ENCODE peak calls at places on chromosome 1, in four cellular contexts. C, G, S and Y are unnamed samples.
A peak's percentile ranks its signal among the peaks of the same experiment; 100 is the strongest.

GRCh38 chr1:52002038-52002917 is 11.8 kb upstream of the RAB3B start:
- DNase-seq in C (peak; percentile 58), G (peak; percentile 63), S (peak; percentile 85), Y (no peak)

GRCh38 chr1:232130815-232131474 is 499.0 kb downstream of the SIPA1L2 start:
- DNase-seq in C (no peak), G (no peak), S (no peak), Y (no peak)

GRCh38 chr1:51570063-51570720 is 46.7 kb upstream of the OSBPL9 start:
- DNase-seq in C (no peak), G (no peak), S (no peak), Y (no peak)

GRCh38 chr1:903305-903704 is 20.4 kb upstream of the SAMD11 start:
- DNase-seq in C (no peak), G (no peak), S (no peak), Y (no peak)

GRCh38 chr1:96987186-96987703 is 265.7 kb downstream of the PTBP2 start:
- DNase-seq in C (no peak), G (no peak), S (no peak), Y (no peak)

GRCh38 chr1:85366391-85366790 is 90.0 kb upstream of the BCL10 start:
- DNase-seq in C (no peak), G (no peak), S (peak; percentile 90), Y (no peak)

GRCh38 chr1:119937198-119937597 is 40.9 kb upstream of the ADAM30 start:
- DNase-seq in C (no peak), G (no peak), S (no peak), Y (no peak)

GRCh38 chr1:71269823-71270222 is 189.0 kb upstream of the ZRANB2 start:
- DNase-seq in C (no peak), G (no peak), S (no peak), Y (no peak)

GRCh38 chr1:207626972-207627337 is 18.0 kb upstream of the CR1L start:
- DNase-seq in C (no peak), G (no peak), S (no peak), Y (no peak)

GRCh38 chr1:61448934-61449368 is 276.0 kb downstream of the TM2D1 start:
- DNase-seq in C (peak; percentile 80), G (no peak), S (peak; percentile 20), Y (no peak)

GRCh38 chr1:54309631-54310366 is 96.4 kb downstream of the SSBP3 start:
- DNase-seq in C (no peak), G (no peak), S (no peak), Y (no peak)

GRCh38 chr1:169588785-169589485 is 2.7 kb upstream of the F5 start:
- DNase-seq in C (no peak), G (no peak), S (no peak), Y (no peak)

GRCh38 chr1:198716051-198716450 is 77.2 kb downstream of the PTPRC start:
- DNase-seq in C (no peak), G (no peak), S (no peak), Y (no peak)

GRCh38 chr1:35600593-35600992 is 27.5 kb downstream of the TFAP2E start:
- DNase-seq in C (no peak), G (no peak), S (no peak), Y (no peak)

GRCh38 chr1:248055261-248055660 is 8.6 kb downstream of the OR2L3 start:
- DNase-seq in C (no peak), G (no peak), S (no peak), Y (no peak)

GRCh38 chr1:47443530-47444316 is 5.9 kb downstream of the FOXD2 start:
- DNase-seq in C (no peak), G (no peak), S (no peak), Y (no peak)

GRCh38 chr1:28241633-28242241 is 5.8 kb downstream of the ATP5IF1 start:
- DNase-seq in C (no peak), G (no peak), S (no peak), Y (no peak)

GRCh38 chr1:113479713-113480676 is 89.7 kb downstream of the MAGI3 start:
- DNase-seq in C (no peak), G (no peak), S (peak; percentile 8), Y (no peak)

GRCh38 chr1:109482796-109483638 is 688 bp upstream of the ATXN7L2 start:
- DNase-seq in C (no peak), G (peak; percentile 50), S (peak; percentile 26), Y (no peak)

GRCh38 chr1:67652800-67653199 is 32.2 kb upstream of the GADD45A start:
- DNase-seq in C (no peak), G (no peak), S (peak; percentile 78), Y (no peak)

DNA sequence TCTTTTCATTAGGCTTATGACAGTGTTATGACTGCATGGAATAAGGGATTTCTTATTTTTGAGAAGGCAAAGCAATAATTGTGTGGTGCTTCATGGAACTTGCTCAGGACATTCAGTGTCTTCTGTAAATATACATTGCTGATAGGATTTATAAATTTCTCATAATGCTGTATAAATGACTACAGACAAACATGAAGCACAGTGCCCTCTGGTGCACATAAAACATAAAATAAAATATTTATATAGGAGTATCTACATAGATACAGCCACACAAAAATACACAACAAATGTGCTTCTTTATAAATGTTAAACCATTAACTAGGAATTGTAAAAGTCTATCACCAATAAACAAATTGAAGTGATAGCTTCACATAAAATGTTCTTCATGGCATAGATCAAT is 24.1 kb downstream of the BRINP3 start:
- DNase-seq in C (no peak), G (no peak), S (no peak), Y (no peak)
- TF ChIP-seq CTCF in C (no peak), G (no peak), S (peak; percentile 27), Y (no peak)

DNA sequence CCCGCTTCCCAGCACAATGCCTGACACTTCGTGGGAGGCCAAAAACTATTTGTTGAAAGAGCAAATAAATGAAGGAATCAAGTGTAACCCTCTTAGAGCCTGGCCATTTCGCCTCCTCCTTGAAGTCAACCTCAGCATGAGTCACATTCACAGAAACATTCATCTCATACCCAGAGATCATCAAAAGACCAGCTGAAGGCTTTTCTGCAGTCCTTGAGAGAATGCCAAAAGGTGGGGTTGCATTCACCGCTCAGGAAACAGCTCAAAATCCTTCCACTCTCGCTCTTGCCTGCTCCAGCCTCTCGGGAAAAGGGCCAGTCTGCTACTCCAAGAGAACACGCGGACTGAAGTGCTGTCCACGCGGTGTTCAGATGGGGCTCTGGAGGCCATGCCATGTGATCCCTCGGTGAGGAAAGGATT is 90.0 kb downstream of the VWA5B1 start:
- DNase-seq in C (no peak), G (no peak), S (peak; percentile 97), Y (no peak)
- TF ChIP-seq CTCF in C (no peak), G (no peak), S (no peak), Y (no peak)

DNA sequence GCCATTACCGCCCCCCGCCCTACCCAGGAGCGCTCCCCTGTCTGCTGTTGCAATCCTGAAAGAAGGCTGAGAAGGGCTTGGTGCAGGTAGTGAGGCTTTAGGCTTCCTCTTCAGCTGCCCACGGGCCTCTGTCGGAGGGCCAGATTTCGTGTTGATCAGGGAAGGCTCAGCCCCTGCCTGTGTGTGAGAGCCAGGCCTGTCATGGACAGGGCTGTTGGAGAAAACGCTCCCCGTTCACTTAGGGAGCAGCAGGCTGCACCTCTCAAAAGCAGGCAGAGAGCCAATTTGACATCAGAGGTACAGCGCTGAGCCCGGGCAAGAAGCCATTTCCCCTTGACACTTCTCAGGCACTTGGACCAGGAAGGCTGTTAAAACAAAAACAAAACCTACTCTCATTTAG is 19.0 kb downstream of the TEX35 start:
- DNase-seq in C (no peak), G (no peak), S (no peak), Y (no peak)
- TF ChIP-seq CTCF in C (no peak), G (no peak), S (no peak), Y (no peak)

DNA sequence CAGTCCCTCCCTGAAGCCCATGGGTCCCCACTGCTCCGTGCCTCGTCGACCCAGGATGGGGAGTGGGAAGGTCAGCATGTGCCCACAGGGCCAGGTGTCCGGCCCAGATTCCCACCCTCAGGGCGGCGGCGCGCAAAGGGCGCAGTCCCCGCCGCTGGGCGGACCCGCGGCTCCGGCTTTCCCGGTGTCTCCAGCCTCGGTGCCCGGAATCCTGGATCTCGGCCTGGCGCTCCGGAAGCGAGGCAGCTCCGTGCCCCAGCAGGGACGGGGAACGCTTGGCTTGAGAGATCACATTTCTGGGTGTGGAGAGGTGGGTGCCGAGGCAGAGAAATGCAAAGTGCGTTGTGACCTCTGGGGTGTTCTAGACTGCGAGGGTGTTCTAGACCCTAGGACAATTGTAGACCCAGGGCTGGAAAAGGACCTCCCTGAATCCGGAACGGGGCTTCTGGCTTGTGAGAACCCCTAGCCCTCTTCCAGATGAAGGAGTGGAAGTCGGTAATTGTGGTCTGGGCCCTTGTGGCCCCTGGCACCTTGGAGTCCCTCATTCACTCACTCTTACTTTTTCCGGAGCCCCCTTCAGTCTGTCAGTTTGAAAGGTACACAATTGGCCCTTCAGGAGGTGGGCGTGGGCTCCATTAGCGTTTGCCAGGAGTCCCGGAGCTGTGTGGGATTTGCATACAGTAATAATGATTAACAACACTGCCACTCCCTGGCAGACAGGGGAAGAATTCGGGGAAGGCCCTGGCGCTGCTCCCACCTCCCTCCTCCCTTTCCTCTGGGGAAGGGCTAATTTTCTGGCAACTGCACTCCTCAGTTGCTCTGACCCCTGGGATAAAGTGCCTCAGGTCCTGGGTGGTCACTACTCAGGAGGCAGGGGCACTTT is 1.7 kb upstream of the KCND3 start:
- DNase-seq in C (peak; percentile 77), G (peak; percentile 20), S (peak; percentile 36), Y (peak; percentile 38)
- TF ChIP-seq CTCF in C (no peak), G (no peak), S (no peak), Y (no peak)

GRCh38 chr1:18957136-18957521 is 653 bp upstream of the IFFO2 start:
- DNase-seq in C (peak; percentile 30), G (peak; percentile 36), S (no peak), Y (no peak)

GRCh38 chr1:18956189-18957135 is at the start of gene IFFO2:
- DNase-seq in C (peak; percentile 98), G (peak; percentile 98), S (peak; percentile 84), Y (peak; percentile 95)

GRCh38 chr1:18955116-18955441 is 1.4 kb downstream of the IFFO2 start:
- DNase-seq in C (no peak), G (no peak), S (no peak), Y (no peak)

GRCh38 chr1:18954270-18955071 is 2.0 kb downstream of the IFFO2 start:
- DNase-seq in C (no peak), G (no peak), S (peak; percentile 62), Y (no peak)

GRCh38 chr1:18955442-18956188 is 861 bp downstream of the IFFO2 start:
- DNase-seq in C (peak; percentile 36), G (peak; percentile 53), S (no peak), Y (no peak)
- TF ChIP-seq CTCF in C (no peak), G (peak; percentile 26), S (no peak), Y (no peak)

GRCh38 chr1:147722114-147722513 is 38.3 kb downstream of the GJA5 start:
- DNase-seq in C (no peak), G (no peak), S (no peak), Y (no peak)

GRCh38 chr1:147726161-147726560 is 34.2 kb downstream of the GJA5 start:
- DNase-seq in C (no peak), G (no peak), S (no peak), Y (no peak)

GRCh38 chr1:147725685-147726084 is 34.7 kb downstream of the GJA5 start:
- DNase-seq in C (no peak), G (no peak), S (no peak), Y (no peak)

GRCh38 chr1:147721711-147722110 is 38.7 kb downstream of the GJA5 start:
- DNase-seq in C (no peak), G (no peak), S (no peak), Y (no peak)

GRCh38 chr1:147723691-147724323 is 36.6 kb downstream of the GJA5 start:
- DNase-seq in C (peak; percentile 38), G (peak; percentile 31), S (peak; percentile 5), Y (no peak)
- TF ChIP-seq CTCF in C (peak; percentile 35), G (peak; percentile 74), S (peak; percentile 30), Y (no peak)

GRCh38 chr1:182839209-182840065 is at the start of gene DHX9:
- DNase-seq in C (peak; percentile 94), G (peak; percentile 92), S (peak; percentile 80), Y (peak; percentile 91)
- TF ChIP-seq CTCF in C (no peak), G (peak; percentile 34), S (peak; percentile 25), Y (no peak)

GRCh38 chr1:236281286-236282158 is at the start of gene ERO1B:
- DNase-seq in C (peak; percentile 97), G (peak; percentile 94), S (peak; percentile 93), Y (peak; percentile 93)
- TF ChIP-seq CTCF in C (no peak), G (no peak), S (no peak), Y (no peak)